ENCODE peak calls at places on chromosomes 4 and X, in seven cellular contexts. Y, T, N, S, V, J and M are unnamed samples.

GRCh38 chr4:169286562-169287301 is 16.0 kb upstream of the SH3RF1 start:
- DNase-seq in Y (no peak), T (no peak), N (no peak), S (no peak), V (peak), J (no peak), M (no peak)

GRCh38 chr4:189769131-189769530 is 171.5 kb upstream of the FRG1 start:
- DNase-seq in Y (no peak), T (no peak), N (no peak), S (no peak), V (no peak), J (no peak), M (no peak)

GRCh38 chrX:53595266-53595810 is 91.2 kb downstream of the HUWE1 start:
- DNase-seq in Y (no peak), T (no peak), N (no peak), S (no peak), V (peak), J (no peak), M (no peak)

GRCh38 chr4:31022702-31023101 is 302.5 kb downstream of the PCDH7 start:
- DNase-seq in Y (no peak), T (no peak), N (no peak), S (no peak), V (no peak), J (no peak), M (no peak)

GRCh38 chr4:53591372-53591892 is at the start of gene LNX1:
- DNase-seq in Y (no peak), T (peak), N (no peak), S (no peak), V (peak), J (peak), M (no peak)

GRCh38 chrX:117972681-117973080 is 143.9 kb downstream of the KLHL13 start:
- DNase-seq in Y (no peak), T (no peak), N (no peak), S (peak), V (no peak), J (peak), M (no peak)

GRCh38 chr4:8260656-8261111 is 8.9 kb upstream of the HTRA3 start:
- DNase-seq in Y (no peak), T (peak), N (no peak), S (peak), V (no peak), J (peak), M (no peak)

GRCh38 chrX:47283015-47283771 is 50.4 kb downstream of the USP11 start:
- DNase-seq in Y (no peak), T (no peak), N (peak), S (no peak), V (peak), J (peak), M (no peak)

GRCh38 chr4:92996533-92996932 is 692.8 kb downstream of the GRID2 start:
- DNase-seq in Y (no peak), T (no peak), N (no peak), S (no peak), V (no peak), J (no peak), M (no peak)

GRCh38 chr4:106707776-106708603 is 328.1 kb downstream of the DKK2 start:
- DNase-seq in Y (no peak), T (no peak), N (no peak), S (no peak), V (peak), J (no peak), M (no peak)

GRCh38 chr4:107862658-107863057 is 37.9 kb downstream of the SGMS2 start:
- DNase-seq in Y (no peak), T (no peak), N (no peak), S (peak), V (no peak), J (peak), M (peak)

GRCh38 chrX:78024349-78025108 is 55.1 kb upstream of the PGAM4 start:
- DNase-seq in Y (peak), T (peak), N (no peak), S (peak), V (peak), J (peak), M (no peak)

GRCh38 chrX:45196701-45197100 is 4.0 kb downstream of the DIPK2B start:
- DNase-seq in Y (no peak), T (no peak), N (no peak), S (no peak), V (no peak), J (no peak), M (peak)

GRCh38 chrX:37921758-37922157 is 74.4 kb upstream of the DYNLT3 start:
- DNase-seq in Y (no peak), T (no peak), N (no peak), S (no peak), V (no peak), J (no peak), M (peak)

GRCh38 chrX:21885568-21885967 is 29.8 kb downstream of the YY2 start:
- DNase-seq in Y (no peak), T (peak), N (no peak), S (no peak), V (no peak), J (no peak), M (no peak)

GRCh38 chr4:40482985-40483647 is 146.5 kb downstream of the RBM47 start:
- DNase-seq in Y (no peak), T (no peak), N (no peak), S (peak), V (no peak), J (no peak), M (no peak)

GRCh38 chrX:110509778-110510510 is 151.3 kb downstream of the RTL9 start:
- DNase-seq in Y (no peak), T (peak), N (no peak), S (peak), V (no peak), J (no peak), M (peak)

GRCh38 chr4:111562811-111563210 is 582.4 kb upstream of the FAM241A start:
- DNase-seq in Y (no peak), T (no peak), N (no peak), S (no peak), V (no peak), J (no peak), M (peak)

GRCh38 chrX:72052415-72053090 is 79.2 kb downstream of the RTL5 start:
- DNase-seq in Y (no peak), T (no peak), N (no peak), S (no peak), V (no peak), J (no peak), M (no peak)

GRCh38 chrX:140099221-140099620 is 133.9 kb upstream of the CXorf66 start:
- DNase-seq in Y (no peak), T (no peak), N (no peak), S (no peak), V (no peak), J (no peak), M (no peak)